ENCODE peak calls at places on chromosomes 7 and 10, in six cellular contexts. V is colonic mucosa, X is IMR-90, Y is H9, T is kidney, A is lower lobe of right lung. C is an unnamed sample. For H3K4me1, the result is how much of the 10 kb centered on the place peaks cover.

GRCh38 chr10:44173558-44173894 is 211.4 kb downstream of the CXCL12 start:
- DNase-seq in V (no peak), X (peak), A (no peak), T (no peak), Y (no peak), C (no peak)

GRCh38 chr10:46239247-46239646 is 47.5 kb upstream of the ANTXRL start:
- DNase-seq in Y (no peak), V (no peak), T (no peak), X (no peak), A (no peak), C (no peak)

GRCh38 chr7:106353944-106354343 is 69.2 kb upstream of the NAMPT start:
- DNase-seq in V (no peak), X (no peak), A (no peak), Y (no peak), T (no peak), C (no peak)

GRCh38 chr7:15424468-15424867 is 137.3 kb downstream of the AGMO start:
- DNase-seq in V (no peak), X (peak), Y (no peak), T (no peak), A (no peak), C (no peak)

GRCh38 chr7:48158404-48158803 is 12.9 kb upstream of the ABCA13 start:
- DNase-seq in T (no peak), X (peak), Y (no peak), V (no peak), A (no peak), C (no peak)

GRCh38 chr10:132886211-132887099 is 55.9 kb downstream of the CFAP46 start:
- DNase-seq in A (peak), X (no peak), V (no peak), T (no peak), Y (no peak), C (no peak)

GRCh38 chr10:61837748-61838055 is 63.8 kb upstream of the ARID5B start:
- DNase-seq in X (no peak), T (no peak), Y (no peak), V (no peak), A (no peak), C (no peak)

GRCh38 chr10:79038104-79038840 is 30.5 kb upstream of the ZMIZ1 start:
- DNase-seq in A (no peak), V (no peak), X (no peak), T (no peak), Y (no peak), C (no peak)

GRCh38 chr10:103911021-103911459 is 6.9 kb downstream of the STN1 start:
- DNase-seq in Y (no peak), V (no peak), X (no peak), T (no peak), A (no peak), C (no peak)

GRCh38 chr10:100879741-100880360 is 32.9 kb upstream of the SLF2 start:
- DNase-seq in Y (no peak), V (no peak), A (no peak), T (no peak), X (no peak), C (no peak)
- TF ChIP-seq CTCF in Y (no peak), V (no peak), A (no peak), T (peak), X (peak), C (no peak)

GRCh38 chr10:87781545-87781944 is 36.5 kb downstream of the ATAD1 start:
- DNase-seq in T (no peak), A (no peak), Y (no peak), X (no peak), V (no peak), C (no peak)

GRCh38 chr10:87775766-87776165 is 42.3 kb downstream of the ATAD1 start:
- DNase-seq in X (peak), T (no peak), V (no peak), Y (no peak), A (no peak), C (no peak)

GRCh38 chr10:87771871-87772500 is 46.0 kb downstream of the ATAD1 start:
- DNase-seq in X (peak), A (no peak), T (no peak), Y (no peak), V (no peak), C (no peak)

GRCh38 chr10:87776328-87776727 is 41.7 kb downstream of the ATAD1 start:
- DNase-seq in A (no peak), V (no peak), T (no peak), Y (no peak), X (no peak), C (no peak)
- H3K4me1 ChIP-seq in A (under half), V (under half), T (under half), Y (under half), X (under half), C (under half)

GRCh38 chr10:86950349-86950748 is 7.1 kb downstream of the MMRN2 start:
- DNase-seq in Y (peak), X (no peak), A (no peak), V (no peak), T (no peak), C (no peak)
- TF ChIP-seq CTCF in Y (no peak), X (no peak), A (no peak), V (no peak), T (no peak), C (no peak)

GRCh38 chr10:34524369-34525091 is 290.6 kb downstream of the PARD3 start:
- DNase-seq in X (no peak), Y (no peak), A (no peak), T (no peak), V (no peak), C (no peak)

GRCh38 chr10:34520084-34520483 is 295.0 kb downstream of the PARD3 start:
- DNase-seq in A (no peak), X (no peak), V (no peak), Y (no peak), T (no peak), C (no peak)

GRCh38 chr10:34523017-34523767 is 291.9 kb downstream of the PARD3 start:
- DNase-seq in X (peak), T (no peak), Y (no peak), A (no peak), V (no peak), C (no peak)

GRCh38 chr10:34520510-34520909 is 294.6 kb downstream of the PARD3 start:
- DNase-seq in A (no peak), X (no peak), V (no peak), Y (no peak), T (no peak), C (no peak)

DNA sequence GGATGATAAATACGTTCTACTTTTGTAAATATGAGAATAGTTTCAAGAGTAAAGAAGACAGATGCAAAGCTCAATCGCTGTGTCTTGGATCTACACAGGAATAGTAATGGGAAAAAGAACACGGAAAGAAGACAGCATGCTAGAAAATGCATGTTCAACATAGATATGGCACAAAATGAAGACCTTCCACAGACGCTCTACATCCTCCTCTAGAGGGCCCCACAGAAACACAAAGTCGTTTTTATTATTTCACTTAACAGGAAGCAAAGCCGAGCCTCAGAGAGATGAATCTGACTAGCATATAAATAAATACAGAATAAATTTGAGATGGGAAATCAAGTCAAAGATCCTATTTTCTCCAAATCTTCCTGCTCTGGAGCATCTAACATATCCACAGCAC is 292.6 kb downstream of the PARD3 start:
- DNase-seq in T (no peak), A (no peak), V (no peak), Y (no peak), X (peak), C (no peak)
- H3K4me1 ChIP-seq in T (under half), A (under half), V (under half), Y (under half), X (under half), C (under half)

GRCh38 chr10:100637785-100638184 is 102.0 kb downstream of the HIF1AN start:
- DNase-seq in T (no peak), X (no peak), A (no peak), V (no peak), Y (peak), C (no peak)
- TF ChIP-seq CTCF in T (peak), X (peak), A (no peak), V (no peak), Y (peak), C (no peak)